ENCODE peak calls at places on chromosomes 11 and 22, in eight cellular contexts. A is tibial nerve, Z is stomach, E is ovary, R is heart left ventricle, H is IMR-90, C is transverse colon, W is A549. M is an unnamed sample.

GRCh38 chr11:33575311-33575710 is 125.3 kb downstream of the C11orf91 start:
- DNase-seq in R (no peak), H (no peak), C (no peak), Z (no peak), W (no peak), A (no peak), E (no peak), M (no peak)

GRCh38 chr22:48210812-48211211 is 1448.4 kb downstream of the TBC1D22A start:
- DNase-seq in A (no peak), H (no peak), E (no peak), W (no peak), R (no peak), Z (no peak), C (no peak), M (no peak)

GRCh38 chr22:43183496-43184263 is 3.3 kb downstream of the TTLL12 start:
- DNase-seq in Z (no peak), E (no peak), R (peak; percentile 26), A (no peak), H (peak; percentile 64), C (no peak), W (no peak), M (no peak)

GRCh38 chr11:71251159-71251721 is 1.1 kb downstream of the SHANK2 start:
- DNase-seq in R (no peak), Z (peak; percentile 54), H (no peak), C (peak; percentile 25), W (peak; percentile 40), E (no peak), A (no peak), M (no peak)

GRCh38 chr11:77677138-77677537 is 39.5 kb upstream of the CLNS1A start:
- DNase-seq in E (no peak), H (peak; percentile 35), R (no peak), C (no peak), A (no peak), Z (no peak), W (no peak), M (no peak)

GRCh38 chr11:134821422-134821821 is 409.4 kb upstream of the B3GAT1 start:
- DNase-seq in W (no peak), E (no peak), R (no peak), A (no peak), C (no peak), H (no peak), Z (no peak), M (no peak)

GRCh38 chr11:62545437-62546243 is 966 bp downstream of the AHNAK start:
- DNase-seq in C (peak; percentile 93), H (peak; percentile 93), A (peak; percentile 92), W (peak; percentile 89), R (peak; percentile 98), Z (peak; percentile 89), E (peak; percentile 96), M (peak; percentile 89)

GRCh38 chr22:37303821-37304274 is 21.5 kb downstream of the CYTH4 start:
- DNase-seq in H (peak; percentile 95), A (no peak), Z (no peak), R (peak; percentile 60), W (peak; percentile 82), C (no peak), E (no peak), M (peak; percentile 96)

GRCh38 chr22:37764622-37765021 is 43.1 kb upstream of the GCAT start:
- DNase-seq in R (no peak), C (no peak), Z (no peak), H (no peak), E (no peak), A (no peak), W (no peak), M (no peak)

GRCh38 chr11:78656327-78656726 is 81.7 kb upstream of the NARS2 start:
- DNase-seq in H (no peak), R (no peak), W (no peak), A (no peak), Z (no peak), C (no peak), E (no peak), M (no peak)

GRCh38 chr11:47961383-47961782 is 19.0 kb upstream of the PTPRJ start:
- DNase-seq in R (no peak), H (no peak), W (no peak), A (no peak), E (no peak), Z (no peak), C (no peak), M (no peak)

GRCh38 chr22:30047364-30047738 is 32.9 kb upstream of the HORMAD2 start:
- DNase-seq in Z (no peak), C (no peak), A (no peak), W (no peak), E (no peak), H (peak; percentile 25), R (no peak), M (no peak)

GRCh38 chr11:35003658-35004057 is 87.2 kb downstream of the PDHX start:
- DNase-seq in Z (no peak), H (peak; percentile 24), E (no peak), W (no peak), C (no peak), A (no peak), R (no peak), M (no peak)
- H3K27ac ChIP-seq in Z (no peak overlapping the region), H (no peak overlapping the region), E (no peak overlapping the region), W (peak overlapping the region; percentile 72), C (no peak overlapping the region), A (no peak overlapping the region), R (no peak overlapping the region), M (no peak overlapping the region)

GRCh38 chr11:118002010-118002540 is 15.9 kb downstream of the IL10RA start:
- DNase-seq in C (peak; percentile 9), H (no peak), R (no peak), Z (no peak), A (no peak), W (no peak), E (no peak), M (no peak)
- TF ChIP-seq POLR2A in C (no peak), H (no peak), R (no peak), Z (no peak), A (no peak), W (no peak), E (no peak), M (peak; percentile 8)

GRCh38 chr11:61028135-61028729 is 56.8 kb downstream of the CD6 start:
- DNase-seq in Z (peak; percentile 57), R (no peak), W (no peak), E (no peak), H (no peak), C (peak; percentile 21), A (no peak), M (no peak)

GRCh38 chr11:61025819-61026120 is 54.3 kb downstream of the CD6 start:
- DNase-seq in W (no peak), Z (no peak), H (no peak), R (no peak), C (no peak), E (no peak), A (no peak), M (no peak)

GRCh38 chr11:61027141-61027840 is 55.8 kb downstream of the CD6 start:
- DNase-seq in A (no peak), H (no peak), C (no peak), W (no peak), Z (no peak), R (no peak), E (no peak), M (no peak)

GRCh38 chr11:61024938-61025818 is 53.7 kb downstream of the CD6 start:
- DNase-seq in W (no peak), A (no peak), R (no peak), C (no peak), H (no peak), Z (no peak), E (no peak), M (no peak)

DNA sequence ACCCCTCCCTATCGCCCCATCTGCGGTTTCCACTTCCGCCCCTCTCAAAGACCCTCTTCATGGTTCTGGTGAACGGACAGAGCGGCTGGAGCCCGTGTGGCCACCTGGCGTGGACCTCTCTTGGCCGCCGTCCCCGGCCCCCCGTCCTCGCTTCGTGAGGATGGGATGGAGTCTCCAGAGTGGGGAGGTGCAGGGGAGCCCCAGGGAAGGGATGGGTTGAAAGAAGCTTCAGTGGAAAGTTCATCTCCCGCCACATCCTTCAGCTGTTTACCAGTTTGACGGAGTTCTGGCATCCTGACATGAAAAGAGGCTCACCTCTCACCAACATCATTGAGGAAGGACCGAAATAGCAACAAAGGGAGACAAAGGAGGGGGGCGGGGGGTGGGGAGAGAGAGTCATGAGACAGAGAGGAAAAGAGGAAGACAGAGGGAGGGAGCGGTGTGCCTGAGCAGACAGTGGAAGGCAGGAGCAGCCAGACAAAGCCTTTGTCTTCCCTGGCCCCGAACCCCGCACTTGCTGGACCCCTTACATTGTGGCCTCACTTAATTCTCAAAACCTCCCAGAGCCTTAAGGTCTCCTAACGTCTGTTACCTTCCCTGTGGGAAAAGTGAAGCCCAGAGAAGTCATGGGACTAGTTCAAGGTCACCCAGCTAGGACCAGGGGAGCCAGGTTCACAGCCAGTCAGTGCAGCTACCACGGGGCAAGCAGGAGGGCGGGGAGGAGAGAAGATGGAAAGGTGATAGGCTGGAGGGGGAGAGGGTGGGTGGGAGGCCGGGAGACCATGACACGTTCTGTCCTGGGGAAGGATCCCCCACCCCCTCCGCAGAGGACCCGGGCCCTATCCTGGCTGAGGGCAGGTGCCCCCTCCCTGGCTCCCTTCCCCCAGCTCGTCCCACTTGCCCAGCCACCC is 54.9 kb downstream of the CD6 start:
- DNase-seq in E (no peak), H (no peak), R (no peak), C (peak; percentile 16), A (no peak), Z (no peak), W (no peak), M (peak; percentile 12)
- H3K27ac ChIP-seq in E (no peak overlapping the region), H (no peak overlapping the region), R (no peak overlapping the region), C (no peak overlapping the region), A (no peak overlapping the region), Z (no peak overlapping the region), W (no peak overlapping the region), M (no peak overlapping the region)

DNA sequence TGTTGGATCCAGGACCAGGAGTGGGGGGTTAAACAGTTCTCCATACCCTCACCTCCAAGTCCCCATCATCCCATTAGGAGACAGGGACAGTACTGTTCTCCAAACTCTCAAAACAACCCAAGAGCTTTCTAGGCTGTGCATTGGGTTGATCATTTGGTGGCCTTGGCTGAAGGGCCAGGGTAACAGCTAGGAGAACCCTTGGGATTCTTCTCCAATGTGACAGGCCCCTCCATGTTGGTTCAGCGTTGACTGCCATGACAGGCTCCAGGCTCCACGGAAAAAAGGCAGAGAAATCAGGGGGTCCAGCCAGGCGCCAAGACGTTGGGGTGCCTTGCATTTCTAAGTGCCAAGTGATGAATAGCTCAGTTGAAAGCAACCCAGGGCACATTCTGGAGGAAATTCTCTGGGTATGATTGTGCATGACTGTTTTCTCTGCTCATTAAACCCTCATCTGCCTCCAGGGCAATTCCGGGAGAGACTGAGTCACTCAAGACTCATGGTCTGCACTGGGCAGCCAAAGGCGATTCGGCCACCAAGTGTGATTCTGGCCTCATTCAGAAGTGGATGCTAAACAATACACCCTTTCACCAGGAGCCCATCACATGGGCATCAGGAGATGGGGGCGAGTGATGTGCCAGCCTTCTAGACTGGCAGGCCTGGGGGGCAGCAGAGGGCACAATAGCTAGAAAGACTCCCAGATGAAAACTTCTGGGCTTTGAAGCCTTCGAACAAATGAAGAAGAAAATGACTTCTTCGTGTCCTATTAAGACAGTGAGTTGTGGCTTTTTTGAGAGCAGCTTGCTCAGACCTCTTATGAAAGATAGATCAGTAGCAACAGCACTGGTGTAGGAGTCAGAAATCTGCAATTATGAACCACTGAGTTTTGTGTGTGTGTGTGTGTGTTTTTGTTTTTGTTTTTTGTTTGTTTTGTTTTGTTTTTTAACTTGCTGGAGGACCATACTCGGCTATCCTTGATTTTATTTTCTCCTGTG is 27.7 kb downstream of the CD44 start:
- DNase-seq in W (peak; percentile 57), R (no peak), E (no peak), Z (no peak), A (no peak), H (peak; percentile 93), C (no peak), M (peak; percentile 30)
- TF ChIP-seq POLR2A in W (no peak), R (no peak), E (no peak), Z (no peak), A (no peak), H (no peak), C (peak; percentile 34), M (no peak)

M was measured in adrenal gland.